ENCODE peak calls at places on chromosomes 2 and 18, in seven cellular contexts. T is pons; Q is neural crest cell; K is activated naive CD4-positive, alpha-beta T cell treated with anti-CD3 and anti-CD28 coated beads, Interleukin-2, amount 50 U/mL, for 16 hours; Z is WERI-Rb-1; P is endothelial cell; Y is neural progenitor cell. U is an unnamed sample.

GRCh38 chr2:239311132-239312040 is 89.4 kb downstream of the HDAC4 start:
- DNase-seq in Z (no peak), K (no peak), Q (no peak), Y (no peak), T (peak; percentile 89), P (no peak), U (no peak)

GRCh38 chr2:44549099-44549471 is 187.3 kb downstream of the CAMKMT start:
- DNase-seq in Z (no peak), Q (no peak), P (no peak), T (no peak), Y (no peak), K (no peak), U (no peak)

GRCh38 chr2:46117379-46117778 is 179.8 kb upstream of the EPAS1 start:
- DNase-seq in P (no peak), Y (no peak), Z (no peak), T (no peak), Q (no peak), K (no peak), U (no peak)

GRCh38 chr18:45503988-45504387 is 111.3 kb upstream of the SLC14A2 start:
- DNase-seq in K (no peak), Y (no peak), Z (no peak), P (no peak), T (no peak), Q (no peak), U (no peak)

GRCh38 chr2:179226203-179226960 is 38.2 kb downstream of the SESTD1 start:
- DNase-seq in Z (no peak), K (no peak), T (peak; percentile 74), P (no peak), Y (no peak), Q (no peak), U (no peak)

GRCh38 chr2:8676915-8677645 is 4.8 kb upstream of the ID2 start:
- DNase-seq in P (no peak), Y (peak; percentile 60), Q (no peak), Z (peak; percentile 59), T (peak; percentile 50), K (no peak), U (no peak)

GRCh38 chr2:3189076-3189591 is 188.5 kb downstream of the EIPR1 start:
- DNase-seq in K (no peak), P (no peak), Q (no peak), Y (no peak), Z (no peak), T (peak; percentile 91), U (no peak)

GRCh38 chr2:158969717-158970521 is 1.5 kb downstream of the TANC1 start:
- DNase-seq in Q (peak; percentile 20), P (peak; percentile 49), T (peak; percentile 46), Z (peak; percentile 30), K (no peak), Y (peak; percentile 41), U (no peak)

GRCh38 chr2:140658766-140659165 is 1472.0 kb downstream of the LRP1B start:
- DNase-seq in T (no peak), K (no peak), Z (no peak), Q (no peak), P (no peak), Y (no peak), U (no peak)

GRCh38 chr2:48145845-48146452 is 239.7 kb upstream of the FBXO11 start:
- DNase-seq in T (no peak), Q (no peak), K (no peak), P (no peak), Y (no peak), Z (no peak), U (no peak)

GRCh38 chr2:189254268-189254883 is 74.8 kb upstream of the COL5A2 start:
- DNase-seq in P (no peak), T (no peak), K (no peak), Y (peak; percentile 6), Z (no peak), Q (no peak), U (no peak)

GRCh38 chr2:70124983-70125480 is 37.8 kb downstream of the PCBP1 start:
- DNase-seq in P (peak; percentile 56), Y (peak; percentile 81), K (peak; percentile 70), Q (peak; percentile 60), Z (peak; percentile 74), T (peak; percentile 69), U (peak; percentile 49)

GRCh38 chr2:68857855-68858456 is 13.2 kb downstream of the BMP10 start:
- DNase-seq in T (no peak), Z (no peak), Q (no peak), Y (no peak), K (no peak), P (no peak), U (peak; percentile 7)

GRCh38 chr2:96195410-96196071 is 13.1 kb downstream of the STARD7 start:
- DNase-seq in K (no peak), Q (no peak), Z (no peak), T (no peak), P (no peak), Y (no peak), U (no peak)

GRCh38 chr2:144875996-144876395 is 356.1 kb upstream of the ZEB2 start:
- DNase-seq in Z (no peak), Q (no peak), K (no peak), Y (no peak), T (no peak), P (no peak), U (no peak)

GRCh38 chr2:7812231-7812995 is 869.4 kb upstream of the ID2 start:
- DNase-seq in Z (no peak), T (no peak), P (no peak), Q (no peak), Y (no peak), K (no peak), U (no peak)

GRCh38 chr2:168841445-168841844 is 39.0 kb downstream of the NOSTRIN start:
- DNase-seq in Y (no peak), T (no peak), P (no peak), Q (no peak), Z (no peak), K (no peak), U (no peak)

GRCh38 chr2:160794926-160795325 is 301.3 kb upstream of the RBMS1 start:
- DNase-seq in T (no peak), Y (no peak), P (no peak), K (no peak), Q (no peak), Z (no peak), U (no peak)

GRCh38 chr2:100813527-100813926 is 6.4 kb upstream of the NPAS2 start:
- DNase-seq in Y (no peak), T (no peak), Q (no peak), P (no peak), Z (no peak), K (no peak), U (no peak)

GRCh38 chr2:127771756-127772155 is 39.2 kb downstream of the WDR33 start:
- DNase-seq in T (no peak), K (no peak), Q (no peak), P (no peak), Z (no peak), Y (no peak), U (no peak)

GRCh38 chr2:44429034-44429433 is 67.3 kb downstream of the CAMKMT start:
- DNase-seq in K (no peak), Y (no peak), P (no peak), Z (no peak), Q (no peak), T (no peak), U (no peak)

GRCh38 chr2:191746306-191746705 is 68.4 kb downstream of the NABP1 start:
- DNase-seq in Z (no peak), P (no peak), T (no peak), Y (no peak), K (no peak), Q (no peak), U (no peak)

GRCh38 chr2:33372940-33373553 is 103.4 kb upstream of the RASGRP3 start:
- DNase-seq in P (peak; percentile 24), K (no peak), Z (peak; percentile 27), Q (no peak), T (peak; percentile 82), Y (peak; percentile 47), U (peak; percentile 57)

GRCh38 chr18:60209042-60209441 is 163.5 kb downstream of the MC4R start:
- DNase-seq in K (no peak), Y (no peak), T (no peak), P (no peak), Z (no peak), Q (no peak), U (no peak)

GRCh38 chr2:127859712-127860085 is 1.7 kb upstream of the POLR2D start:
- DNase-seq in Q (no peak), Y (peak; percentile 87), K (peak; percentile 71), P (peak; percentile 34), Z (peak; percentile 25), T (no peak), U (peak; percentile 52)

GRCh38 chr18:42719221-42719620 is 396.3 kb downstream of the RIT2 start:
- DNase-seq in Q (no peak), T (no peak), Z (no peak), Y (no peak), P (no peak), K (no peak), U (no peak)

GRCh38 chr18:63216497-63216896 is 103.1 kb downstream of the BCL2 start:
- DNase-seq in T (no peak), Q (no peak), Y (no peak), P (no peak), Z (no peak), K (no peak), U (no peak)

GRCh38 chr2:119263656-119264055 is 40.0 kb downstream of the STEAP3 start:
- DNase-seq in P (no peak), Q (no peak), Y (no peak), K (no peak), Z (no peak), T (peak; percentile 71), U (no peak)

GRCh38 chr2:230924092-230924469 is 961 bp downstream of the GPR55 start:
- DNase-seq in P (no peak), Z (no peak), Q (no peak), T (no peak), K (no peak), Y (no peak), U (no peak)

GRCh38 chr18:76844144-76844543 is 21.8 kb downstream of the ZNF236 start:
- DNase-seq in Z (no peak), K (no peak), Y (no peak), T (no peak), Q (no peak), P (no peak), U (no peak)

GRCh38 chr2:171824086-171824485 is 70.0 kb downstream of the SLC25A12 start:
- DNase-seq in Y (no peak), K (no peak), T (no peak), P (no peak), Q (no peak), Z (no peak), U (no peak)

GRCh38 chr18:46243095-46243494 is 138.9 kb downstream of the HAUS1 start:
- DNase-seq in Q (no peak), T (no peak), Y (no peak), P (no peak), Z (no peak), K (no peak), U (no peak)

GRCh38 chr2:57444731-57445414 is 601.7 kb upstream of the VRK2 start:
- DNase-seq in Z (no peak), T (no peak), K (no peak), Q (no peak), Y (no peak), P (no peak), U (no peak)

GRCh38 chr2:120177973-120178372 is 45.2 kb downstream of the TMEM185B start:
- DNase-seq in K (no peak), Z (no peak), T (no peak), Q (no peak), P (no peak), Y (peak; percentile 34), U (no peak)

GRCh38 chr2:167381349-167381748 is 493.1 kb downstream of the XIRP2 start:
- DNase-seq in Y (no peak), P (no peak), Z (no peak), T (no peak), Q (no peak), K (no peak), U (no peak)

GRCh38 chr2:96153291-96153713 is 8.1 kb upstream of the DUSP2 start:
- DNase-seq in Q (no peak), Z (peak; percentile 78), K (no peak), P (no peak), T (no peak), Y (no peak), U (no peak)